ENCODE peak calls at places on chromosome 1, in five cellular contexts. V is HT-29, H is small intestine, N is GF-D8, Q is GM12891. G is an unnamed sample.

GRCh38 chr1:28718601-28719331 is 18.0 kb upstream of the YTHDF2 start:
- DNase-seq in V (no peak), H (no peak), N (no peak), Q (no peak), G (no peak)

GRCh38 chr1:199687321-199687720 is 340.2 kb upstream of the NR5A2 start:
- DNase-seq in V (no peak), H (no peak), N (no peak), Q (no peak), G (no peak)

GRCh38 chr1:66982561-66983285 is 57.9 kb downstream of the MIER1 start:
- DNase-seq in V (no peak), H (peak; percentile 31), N (no peak), Q (no peak), G (no peak)

GRCh38 chr1:229318056-229318455 is 24.8 kb downstream of the CCSAP start:
- DNase-seq in V (no peak), H (no peak), N (no peak), Q (no peak), G (no peak)

GRCh38 chr1:15833069-15833679 is 14.3 kb upstream of the SPEN start:
- DNase-seq in V (peak; percentile 83), H (peak; percentile 57), N (peak; percentile 68), Q (no peak), G (no peak)

GRCh38 chr1:93681095-93681548 is 515 bp downstream of the BCAR3 start:
- DNase-seq in V (no peak), H (no peak), N (no peak), Q (no peak), G (no peak)

GRCh38 chr1:118945460-118945859 is 42.7 kb downstream of the TBX15 start:
- DNase-seq in V (no peak), H (no peak), N (no peak), Q (no peak), G (no peak)

GRCh38 chr1:194028002-194028401 is 841.6 kb upstream of the B3GALT2 start:
- DNase-seq in V (no peak), H (no peak), N (no peak), Q (no peak), G (no peak)

GRCh38 chr1:59360170-59360569 is 63.3 kb downstream of the FGGY start:
- DNase-seq in V (peak; percentile 19), H (no peak), N (no peak), Q (no peak), G (no peak)

GRCh38 chr1:159030865-159031472 is 21.3 kb downstream of the IFI16 start:
- DNase-seq in V (no peak), H (no peak), N (no peak), Q (no peak), G (no peak)

GRCh38 chr1:185786524-185786923 is 52.3 kb downstream of the HMCN1 start:
- DNase-seq in V (no peak), H (no peak), N (no peak), Q (no peak), G (no peak)

GRCh38 chr1:33244809-33245186 is 11.5 kb upstream of the ZNF362 start:
- DNase-seq in V (no peak), H (no peak), N (no peak), Q (no peak), G (no peak)

GRCh38 chr1:154206212-154206611 is at the start of gene CFAP141:
- DNase-seq in V (peak; percentile 43), H (peak; percentile 19), N (no peak), Q (no peak), G (no peak)

GRCh38 chr1:172789840-172790239 is 130.9 kb downstream of the FASLG start:
- DNase-seq in V (no peak), H (no peak), N (no peak), Q (no peak), G (no peak)

GRCh38 chr1:50724626-50725286 is 235.3 kb downstream of the FAF1 start:
- DNase-seq in V (no peak), H (peak; percentile 59), N (peak; percentile 11), Q (peak; percentile 28), G (no peak)

GRCh38 chr1:190067592-190067991 is 410.1 kb downstream of the BRINP3 start:
- DNase-seq in V (peak; percentile 24), H (no peak), N (no peak), Q (no peak), G (no peak)

GRCh38 chr1:209248649-209249279 is 334.8 kb upstream of the CAMK1G start:
- DNase-seq in V (peak; percentile 88), H (peak; percentile 57), N (no peak), Q (peak; percentile 18), G (peak; percentile 2)

GRCh38 chr1:79133703-79134258 is 127.3 kb upstream of the ADGRL4 start:
- DNase-seq in V (no peak), H (no peak), N (no peak), Q (no peak), G (no peak)

GRCh38 chr1:170241266-170241851 is 95.6 kb downstream of the NTMT2 start:
- DNase-seq in V (no peak), H (no peak), N (no peak), Q (no peak), G (no peak)

GRCh38 chr1:8723010-8723409 is 94.4 kb downstream of the RERE start:
- DNase-seq in V (no peak), H (no peak), N (no peak), Q (no peak), G (no peak)

GRCh38 chr1:28417441-28418277 is 48.1 kb downstream of the PHACTR4 start:
- DNase-seq in V (peak; percentile 25), H (peak; percentile 65), N (peak; percentile 17), Q (no peak), G (no peak)

GRCh38 chr1:3556336-3556735 is 55.0 kb downstream of the MEGF6 start:
- DNase-seq in V (no peak), H (no peak), N (no peak), Q (no peak), G (no peak)

GRCh38 chr1:169933999-169934725 is 40.5 kb upstream of the SCYL3 start:
- DNase-seq in V (peak; percentile 89), H (peak; percentile 12), N (no peak), Q (no peak), G (no peak)

GRCh38 chr1:54663723-54664122 is 22.1 kb downstream of the MROH7 start:
- DNase-seq in V (no peak), H (no peak), N (no peak), Q (no peak), G (no peak)

GRCh38 chr1:113976609-113977278 is 2.5 kb upstream of the OLFML3 start:
- DNase-seq in V (peak; percentile 17), H (no peak), N (peak; percentile 63), Q (no peak), G (no peak)

GRCh38 chr1:18232052-18232451 is 124.5 kb downstream of the IGSF21 start:
- DNase-seq in V (no peak), H (no peak), N (no peak), Q (no peak), G (no peak)

GRCh38 chr1:16396591-16396990 is 29.5 kb downstream of the SZRD1 start:
- DNase-seq in V (no peak), H (no peak), N (no peak), Q (no peak), G (no peak)

GRCh38 chr1:187051618-187052232 is 223.0 kb downstream of the PLA2G4A start:
- DNase-seq in V (peak; percentile 68), H (peak; percentile 56), N (no peak), Q (peak; percentile 5), G (peak; percentile 1)

GRCh38 chr1:20462397-20462796 is 23.6 kb downstream of the CAMK2N1 start:
- DNase-seq in V (no peak), H (no peak), N (no peak), Q (no peak), G (peak; percentile 67)

GRCh38 chr1:169906938-169907337 is 13.2 kb upstream of the SCYL3 start:
- DNase-seq in V (no peak), H (no peak), N (no peak), Q (no peak), G (no peak)

GRCh38 chr1:234967121-234967520 is 161.5 kb downstream of the TOMM20 start:
- DNase-seq in V (no peak), H (no peak), N (no peak), Q (no peak), G (no peak)

GRCh38 chr1:150281221-150281757 is 1.1 kb upstream of the CIART start:
- DNase-seq in V (no peak), H (peak; percentile 73), N (peak; percentile 53), Q (no peak), G (no peak)

GRCh38 chr1:10475510-10475909 is 760 bp downstream of the PEX14 start:
- DNase-seq in V (peak; percentile 34), H (peak; percentile 80), N (no peak), Q (no peak), G (no peak)

GRCh38 chr1:1778827-1779675 is 781 bp upstream of the NADK start:
- DNase-seq in V (peak; percentile 83), H (peak; percentile 79), N (peak; percentile 40), Q (peak; percentile 89), G (no peak)

GRCh38 chr1:212983482-212983881 is 32.2 kb downstream of the ANGEL2 start:
- DNase-seq in V (no peak), H (no peak), N (no peak), Q (no peak), G (no peak)

GRCh38 chr1:9413143-9413876 is 120.6 kb downstream of the SPSB1 start:
- DNase-seq in V (peak; percentile 88), H (peak; percentile 74), N (no peak), Q (peak; percentile 86), G (no peak)

G was measured in anterior cingulate cortex.